ENCODE peak calls at places on chromosome 9, in six cellular contexts. I is tibial nerve, L is transverse colon, D is A549, A is sigmoid colon, F is upper lobe of left lung. R is an unnamed sample.

GRCh38 chr9:34079181-34079580 is 30.5 kb upstream of the UBAP2 start:
- DNase-seq in A (no peak), F (no peak), I (no peak), D (peak; percentile 62), L (no peak), R (no peak)

GRCh38 chr9:4117835-4118610 is 181.8 kb downstream of the GLIS3 start:
- DNase-seq in F (no peak), L (peak; percentile 19), D (peak; percentile 31), A (no peak), I (no peak), R (no peak)

GRCh38 chr9:12702160-12702758 is 9.1 kb downstream of the TYRP1 start:
- DNase-seq in A (peak; percentile 69), I (no peak), F (no peak), D (peak; percentile 72), L (peak; percentile 16), R (no peak)

GRCh38 chr9:19894975-19895374 is 106.1 kb upstream of the SLC24A2 start:
- DNase-seq in A (no peak), I (no peak), D (no peak), L (no peak), F (no peak), R (peak; percentile 8)

GRCh38 chr9:136141716-136142415 is 23.2 kb upstream of the TMEM250 start:
- DNase-seq in L (no peak), I (no peak), D (no peak), F (no peak), A (no peak), R (no peak)

GRCh38 chr9:123679330-123679987 is 250.5 kb downstream of the DENND1A start:
- DNase-seq in A (no peak), I (no peak), F (no peak), D (no peak), L (peak; percentile 59), R (no peak)

GRCh38 chr9:93266521-93267001 is 82.6 kb downstream of the WNK2 start:
- DNase-seq in L (no peak), A (peak; percentile 57), D (no peak), F (no peak), I (no peak), R (no peak)

GRCh38 chr9:121294866-121295661 is 27.1 kb downstream of the GSN start:
- DNase-seq in L (no peak), F (peak; percentile 80), D (no peak), A (peak; percentile 94), I (peak; percentile 68), R (peak; percentile 75)

GRCh38 chr9:88559661-88560060 is 24.7 kb downstream of the NXNL2 start:
- DNase-seq in L (no peak), A (no peak), I (no peak), F (no peak), D (peak; percentile 11), R (no peak)

GRCh38 chr9:95727947-95728546 is 147.4 kb upstream of the ERCC6L2 start:
- DNase-seq in F (no peak), A (no peak), L (no peak), I (no peak), D (no peak), R (no peak)

GRCh38 chr9:109481747-109482325 is 16.3 kb downstream of the PTPN3 start:
- DNase-seq in D (no peak), L (no peak), F (no peak), A (no peak), I (no peak), R (no peak)

GRCh38 chr9:69130456-69131441 is 43.3 kb upstream of the TJP2 start:
- DNase-seq in D (no peak), L (no peak), A (no peak), I (no peak), F (peak; percentile 17), R (no peak)

GRCh38 chr9:110427497-110428104 is 89.9 kb upstream of the TXNDC8 start:
- DNase-seq in D (peak; percentile 60), A (no peak), I (no peak), F (peak; percentile 31), L (peak; percentile 69), R (peak; percentile 20)

GRCh38 chr9:2676466-2676865 is 40.8 kb upstream of the KCNV2 start:
- DNase-seq in A (no peak), L (no peak), D (no peak), I (no peak), F (no peak), R (no peak)

GRCh38 chr9:101479337-101480045 is 43.9 kb upstream of the ALDOB start:
- DNase-seq in I (no peak), F (peak; percentile 30), D (no peak), L (peak; percentile 75), A (no peak), R (no peak)

GRCh38 chr9:23820731-23821399 is 5.2 kb downstream of the ELAVL2 start:
- DNase-seq in I (no peak), F (no peak), A (no peak), D (no peak), L (no peak), R (no peak)

GRCh38 chr9:88829276-88829675 is 162.0 kb upstream of the S1PR3 start:
- DNase-seq in L (no peak), D (no peak), A (no peak), I (no peak), F (no peak), R (no peak)

GRCh38 chr9:37953204-37953774 is 49.4 kb upstream of the SLC25A51 start:
- DNase-seq in I (no peak), A (no peak), D (no peak), F (no peak), L (no peak), R (no peak)
- H3K4me1 ChIP-seq in I (no peaks in the 10 kb centered on the region), A (peaks cover 22% of the 10 kb centered on the region), D (peaks cover 66% of the 10 kb centered on the region), F (peaks cover 11% of the 10 kb centered on the region), L (no peaks in the 10 kb centered on the region), R (no peaks in the 10 kb centered on the region)

GRCh38 chr9:16864741-16865434 is 5.6 kb downstream of the BNC2 start:
- DNase-seq in F (no peak), I (no peak), D (no peak), L (no peak), A (no peak), R (no peak)
- H3K4me3 ChIP-seq in F (no peak overlapping the region), I (no peak overlapping the region), D (no peak overlapping the region), L (no peak overlapping the region), A (peak overlapping the region; percentile 17), R (peak overlapping the region; percentile 22)

GRCh38 chr9:37992924-37993349 is 76.1 kb downstream of the SHB start:
- DNase-seq in D (no peak), F (peak; percentile 57), L (no peak), A (no peak), I (no peak), R (no peak)

GRCh38 chr9:37996812-37997202 is 72.2 kb downstream of the SHB start:
- DNase-seq in L (no peak), A (no peak), F (no peak), I (no peak), D (no peak), R (no peak)

GRCh38 chr9:37995348-37995737 is 73.7 kb downstream of the SHB start:
- DNase-seq in L (no peak), I (no peak), F (no peak), A (no peak), D (no peak), R (no peak)

GRCh38 chr9:37996050-37996811 is 72.8 kb downstream of the SHB start:
- DNase-seq in F (no peak), I (no peak), L (no peak), A (no peak), D (no peak), R (no peak)

GRCh38 chr9:37994639-37995347 is 74.2 kb downstream of the SHB start:
- DNase-seq in F (peak; percentile 85), I (peak; percentile 28), D (no peak), A (peak; percentile 87), L (peak; percentile 55), R (no peak)
- TF ChIP-seq EP300 in F (no peak), I (peak; percentile 63), D (no peak), A (no peak), L (no peak), R (no peak)

GRCh38 chr9:134057311-134057665 is 10.5 kb downstream of the BRD3 start:
- DNase-seq in L (peak; percentile 5), D (no peak), F (no peak), A (no peak), I (no peak), R (no peak)

GRCh38 chr9:134055981-134056461 is 11.8 kb downstream of the BRD3 start:
- DNase-seq in L (peak; percentile 78), D (peak; percentile 45), F (peak; percentile 91), A (peak; percentile 94), I (peak; percentile 62), R (peak; percentile 86)

GRCh38 chr9:134057751-134058701 is 9.8 kb downstream of the BRD3 start:
- DNase-seq in F (no peak), A (peak; percentile 55), D (no peak), I (no peak), L (peak; percentile 7), R (peak; percentile 8)

GRCh38 chr9:134054891-134055811 is 12.7 kb downstream of the BRD3 start:
- DNase-seq in L (peak; percentile 6), D (no peak), F (no peak), A (peak; percentile 61), I (no peak), R (peak; percentile 33)

GRCh38 chr9:134056483-134057310 is 11.1 kb downstream of the BRD3 start:
- DNase-seq in I (no peak), L (peak; percentile 12), D (no peak), A (peak; percentile 68), F (no peak), R (no peak)
- H3K4me1 ChIP-seq in I (peaks cover 74% of the 10 kb centered on the region), L (peaks cover 35% of the 10 kb centered on the region), D (peaks cover 28% of the 10 kb centered on the region), A (peaks cover 71% of the 10 kb centered on the region), F (peaks cover 51% of the 10 kb centered on the region), R (peaks cover 38% of the 10 kb centered on the region)

R was measured in ovary.